ENCODE peak calls at places on chromosomes 7 and 10, in four cellular contexts. I is stimulated activated CD8-positive, alpha-beta memory T cell treated with anti-CD3 and anti-CD28 coated beads, Interleukin-4, amount 100 ng/mL, for 1 hour; L is pancreas; Z is tibial nerve. B is an unnamed sample.

GRCh38 chr7:129530881-129531391 is 28.6 kb downstream of the SMKR1 start:
- DNase-seq in I (no peak), L (no peak), Z (no peak), B (peak)

GRCh38 chr7:24336461-24336860 is 52.5 kb downstream of the NPY start:
- DNase-seq in I (no peak), L (no peak), Z (no peak), B (peak)

GRCh38 chr7:29207469-29207868 is 12.9 kb downstream of the CHN2 start:
- DNase-seq in I (no peak), L (no peak), Z (no peak), B (peak)

GRCh38 chr10:133123050-133123745 is 35.5 kb downstream of the ADGRA1 start:
- DNase-seq in I (no peak), L (no peak), Z (no peak), B (no peak)

GRCh38 chr7:12839508-12840153 is 152.2 kb downstream of the ARL4A start:
- DNase-seq in I (no peak), L (peak), Z (no peak), B (no peak)

GRCh38 chr10:123148414-123149161 is 652 bp downstream of the HMX2 start:
- DNase-seq in I (no peak), L (no peak), Z (no peak), B (no peak)

GRCh38 chr7:137146012-137146455 is 197.5 kb downstream of the PTN start:
- DNase-seq in I (no peak), L (no peak), Z (no peak), B (peak)

GRCh38 chr7:71753959-71754652 is 622.2 kb downstream of the GALNT17 start:
- DNase-seq in I (no peak), L (no peak), Z (no peak), B (no peak)

GRCh38 chr7:144026203-144026883 is 22.4 kb upstream of the OR2A5 start:
- DNase-seq in I (no peak), L (no peak), Z (no peak), B (no peak)

B was measured in kidney tubule cell.